ENCODE peak calls at places on chromosomes 16 and 17, in four cellular contexts. U, G, A and P are unnamed samples.

GRCh38 chr16:67187175-67187900 is 2.6 kb downstream of the EXOC3L1 start:
- DNase-seq in G (no peak), U (no peak), A (no peak), P (no peak)

GRCh38 chr17:9842057-9842758 is 16.5 kb downstream of the GLP2R start:
- DNase-seq in A (peak; percentile 82), G (peak; percentile 90), U (no peak), P (peak; percentile 93)

GRCh38 chr16:72049110-72049509 is 5.2 kb upstream of the HP start:
- DNase-seq in G (no peak), U (no peak), A (no peak), P (no peak)

GRCh38 chr16:2942045-2942444 is 22.0 kb upstream of the KREMEN2 start:
- DNase-seq in G (no peak), A (no peak), U (no peak), P (no peak)

GRCh38 chr17:8503368-8503767 is 67.7 kb downstream of the NDEL1 start:
- DNase-seq in A (no peak), G (peak; percentile 10), U (no peak), P (no peak)

GRCh38 chr17:55496094-55496881 is 15.0 kb downstream of the SMIM36 start:
- DNase-seq in G (peak; percentile 94), A (no peak), U (no peak), P (no peak)

GRCh38 chr17:16926061-16926511 is 45.8 kb downstream of the TNFRSF13B start:
- DNase-seq in G (no peak), A (no peak), U (no peak), P (no peak)

GRCh38 chr16:5036228-5037156 is 2.8 kb upstream of the NAGPA start:
- DNase-seq in U (no peak), G (peak; percentile 80), A (no peak), P (no peak)

GRCh38 chr16:67661101-67661661 is 421 bp downstream of the PARD6A start:
- DNase-seq in A (peak; percentile 80), U (no peak), G (peak; percentile 42), P (no peak)

GRCh38 chr16:66523861-66524354 is 26.0 kb downstream of the TK2 start:
- DNase-seq in U (no peak), A (no peak), G (peak; percentile 55), P (no peak)

GRCh38 chr17:81954131-81955057 is 6.6 kb downstream of the NOTUM start:
- DNase-seq in G (no peak), U (no peak), A (no peak), P (no peak)